ENCODE peak calls at places on chromosomes 2 and 18, in six cellular contexts. One of them, this sample, is unnamed.

GRCh38 chr18:77366725-77367641 is 117.3 kb downstream of the GALR1 start:
- DNase-seq in H1: no peak
- DNase-seq in uterus: peak
- DNase-seq in HL-60: no peak
- DNase-seq in AG04449: no peak
- DNase-seq in tibial artery: no peak
- DNase-seq in this sample: no peak

GRCh38 chr2:181348091-181348837 is 108.9 kb upstream of the ITGA4 start:
- DNase-seq in H1: no peak
- DNase-seq in tibial artery: no peak
- DNase-seq in uterus: no peak
- DNase-seq in AG04449: no peak
- DNase-seq in HL-60: no peak
- DNase-seq in this sample: no peak

GRCh38 chr2:149027602-149028250 is 10.8 kb upstream of the LYPD6B start:
- DNase-seq in tibial artery: no peak
- DNase-seq in AG04449: no peak
- DNase-seq in H1: no peak
- DNase-seq in uterus: no peak
- DNase-seq in HL-60: no peak
- DNase-seq in this sample: no peak

GRCh38 chr18:35343488-35343935 is 708 bp downstream of the ZNF24 start:
- DNase-seq in uterus: no peak
- DNase-seq in H1: no peak
- DNase-seq in HL-60: no peak
- DNase-seq in AG04449: no peak
- DNase-seq in tibial artery: no peak
- DNase-seq in this sample: no peak

GRCh38 chr2:158659483-158659882 is 135.6 kb upstream of the DAPL1 start:
- DNase-seq in HL-60: no peak
- DNase-seq in AG04449: no peak
- DNase-seq in tibial artery: no peak
- DNase-seq in H1: no peak
- DNase-seq in uterus: no peak
- DNase-seq in this sample: no peak

GRCh38 chr2:102442967-102443828 is 20.2 kb downstream of the IL18RAP start:
- DNase-seq in tibial artery: no peak
- DNase-seq in uterus: no peak
- DNase-seq in AG04449: no peak
- DNase-seq in HL-60: peak
- DNase-seq in H1: no peak
- DNase-seq in this sample: no peak

GRCh38 chr2:14081526-14081925 is 551.0 kb upstream of the LRATD1 start:
- DNase-seq in HL-60: no peak
- DNase-seq in tibial artery: no peak
- DNase-seq in H1: no peak
- DNase-seq in AG04449: no peak
- DNase-seq in uterus: no peak
- DNase-seq in this sample: no peak

GRCh38 chr2:120737802-120738516 is 2.3 kb downstream of the GLI2 start:
- DNase-seq in H1: no peak
- DNase-seq in AG04449: no peak
- DNase-seq in uterus: no peak
- DNase-seq in tibial artery: peak
- DNase-seq in HL-60: no peak
- DNase-seq in this sample: no peak

GRCh38 chr2:52895726-52896340 is 871.8 kb upstream of the CHAC2 start:
- DNase-seq in H1: no peak
- DNase-seq in HL-60: no peak
- DNase-seq in tibial artery: no peak
- DNase-seq in uterus: no peak
- DNase-seq in AG04449: no peak
- DNase-seq in this sample: no peak

GRCh38 chr18:304887-305529 is 37.2 kb upstream of the THOC1 start:
- DNase-seq in HL-60: no peak
- DNase-seq in tibial artery: no peak
- DNase-seq in AG04449: no peak
- DNase-seq in uterus: no peak
- DNase-seq in H1: no peak
- DNase-seq in this sample: no peak

GRCh38 chr2:17148298-17149228 is 369.7 kb downstream of the RAD51AP2 start:
- DNase-seq in AG04449: no peak
- DNase-seq in HL-60: peak
- DNase-seq in tibial artery: no peak
- DNase-seq in H1: peak
- DNase-seq in uterus: no peak
- DNase-seq in this sample: no peak

GRCh38 chr2:111694690-111695089 is 189.3 kb downstream of the ANAPC1 start:
- DNase-seq in HL-60: no peak
- DNase-seq in AG04449: no peak
- DNase-seq in uterus: no peak
- DNase-seq in H1: no peak
- DNase-seq in tibial artery: peak
- DNase-seq in this sample: no peak

GRCh38 chr2:887639-888038 is 63.0 kb upstream of the SNTG2 start:
- DNase-seq in H1: no peak
- DNase-seq in tibial artery: no peak
- DNase-seq in HL-60: no peak
- DNase-seq in AG04449: no peak
- DNase-seq in uterus: no peak
- DNase-seq in this sample: no peak

GRCh38 chr2:52658598-52658997 is 1109.0 kb upstream of the CHAC2 start:
- DNase-seq in tibial artery: no peak
- DNase-seq in H1: no peak
- DNase-seq in AG04449: peak
- DNase-seq in uterus: no peak
- DNase-seq in HL-60: no peak
- DNase-seq in this sample: no peak

GRCh38 chr2:9939587-9940485 is 11.7 kb upstream of the GRHL1 start:
- DNase-seq in HL-60: no peak
- DNase-seq in tibial artery: no peak
- DNase-seq in H1: no peak
- DNase-seq in uterus: no peak
- DNase-seq in AG04449: no peak
- DNase-seq in this sample: no peak

GRCh38 chr2:195406886-195407603 is 250.0 kb upstream of the SLC39A10 start:
- DNase-seq in HL-60: no peak
- DNase-seq in uterus: no peak
- DNase-seq in AG04449: no peak
- DNase-seq in H1: no peak
- DNase-seq in tibial artery: no peak
- DNase-seq in this sample: no peak

GRCh38 chr18:58321986-58322385 is 278.0 kb downstream of the NEDD4L start:
- DNase-seq in H1: no peak
- DNase-seq in uterus: peak
- DNase-seq in tibial artery: peak
- DNase-seq in HL-60: peak
- DNase-seq in AG04449: no peak
- DNase-seq in this sample: peak

GRCh38 chr2:10525573-10526265 is 77.6 kb upstream of the ODC1 start:
- DNase-seq in uterus: no peak
- DNase-seq in tibial artery: peak
- DNase-seq in AG04449: no peak
- DNase-seq in H1: no peak
- DNase-seq in HL-60: no peak
- DNase-seq in this sample: no peak

GRCh38 chr18:50097702-50098101 is 97.2 kb downstream of the MYO5B start:
- DNase-seq in H1: no peak
- DNase-seq in tibial artery: no peak
- DNase-seq in AG04449: no peak
- DNase-seq in uterus: no peak
- DNase-seq in HL-60: no peak
- DNase-seq in this sample: no peak

GRCh38 chr18:54222922-54223567 is 1.4 kb downstream of the MBD2 start:
- DNase-seq in HL-60: peak
- DNase-seq in AG04449: no peak
- DNase-seq in uterus: no peak
- DNase-seq in H1: no peak
- DNase-seq in tibial artery: no peak
- DNase-seq in this sample: no peak

GRCh38 chr2:127606594-127607398 is 39.2 kb upstream of the GPR17 start:
- DNase-seq in H1: no peak
- DNase-seq in HL-60: no peak
- DNase-seq in AG04449: no peak
- DNase-seq in tibial artery: no peak
- DNase-seq in uterus: no peak
- DNase-seq in this sample: no peak

GRCh38 chr18:29191263-29191662 is 1014.3 kb upstream of the CDH2 start:
- DNase-seq in H1: no peak
- DNase-seq in tibial artery: no peak
- DNase-seq in HL-60: no peak
- DNase-seq in AG04449: no peak
- DNase-seq in uterus: no peak
- DNase-seq in this sample: no peak

GRCh38 chr2:8511868-8512612 is 169.8 kb upstream of the ID2 start:
- DNase-seq in AG04449: peak
- DNase-seq in tibial artery: no peak
- DNase-seq in HL-60: no peak
- DNase-seq in uterus: no peak
- DNase-seq in H1: no peak
- DNase-seq in this sample: no peak

GRCh38 chr2:217530399-217531100 is 472.2 kb downstream of the TNS1 start:
- DNase-seq in AG04449: no peak
- DNase-seq in uterus: peak
- DNase-seq in H1: no peak
- DNase-seq in tibial artery: no peak
- DNase-seq in HL-60: no peak
- DNase-seq in this sample: peak

GRCh38 chr2:219314804-219315468 is 5.7 kb upstream of the PTPRN start:
- DNase-seq in tibial artery: peak
- DNase-seq in HL-60: no peak
- DNase-seq in uterus: no peak
- DNase-seq in AG04449: no peak
- DNase-seq in H1: no peak
- DNase-seq in this sample: no peak

GRCh38 chr2:37575780-37576179 is 95.7 kb downstream of the CDC42EP3 start:
- DNase-seq in HL-60: peak
- DNase-seq in H1: no peak
- DNase-seq in uterus: no peak
- DNase-seq in tibial artery: no peak
- DNase-seq in AG04449: no peak
- DNase-seq in this sample: no peak

GRCh38 chr2:120254178-120254577 is 1.5 kb downstream of the RALB start:
- DNase-seq in uterus: no peak
- DNase-seq in tibial artery: no peak
- DNase-seq in H1: no peak
- DNase-seq in AG04449: no peak
- DNase-seq in HL-60: no peak
- DNase-seq in this sample: no peak

GRCh38 chr2:177396630-177397460 is 4.3 kb downstream of the AGPS start:
- DNase-seq in HL-60: no peak
- DNase-seq in uterus: no peak
- DNase-seq in H1: no peak
- DNase-seq in tibial artery: no peak
- DNase-seq in AG04449: peak
- DNase-seq in this sample: no peak

GRCh38 chr2:49335546-49335945 is 181.2 kb upstream of the FSHR start:
- DNase-seq in H1: no peak
- DNase-seq in uterus: no peak
- DNase-seq in AG04449: no peak
- DNase-seq in tibial artery: no peak
- DNase-seq in HL-60: no peak
- DNase-seq in this sample: no peak

DNA sequence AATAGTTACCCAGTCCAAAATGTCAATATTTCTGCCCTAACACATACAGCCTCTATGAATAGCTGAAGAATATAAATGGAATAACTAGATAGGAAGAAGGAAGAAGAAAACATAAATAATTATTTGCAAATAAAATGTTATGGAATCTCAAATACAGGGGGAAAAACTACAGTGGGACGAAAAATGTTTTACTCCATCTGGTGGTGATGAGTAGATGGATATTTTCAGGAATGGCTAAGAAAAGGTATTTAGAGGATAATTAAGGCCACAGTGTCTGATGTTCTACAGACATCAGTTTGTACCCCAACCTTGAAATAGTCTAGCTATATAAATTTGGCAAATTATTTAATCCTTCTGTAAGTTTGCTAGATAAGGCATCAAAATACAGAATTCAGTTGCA is 178.1 kb upstream of the FSHR start:
- DNase-seq in HL-60: no peak
- DNase-seq in tibial artery: no peak
- DNase-seq in H1: no peak
- DNase-seq in AG04449: no peak
- DNase-seq in uterus: no peak
- DNase-seq in this sample: no peak
- TF ChIP-seq CTCF in HL-60: no peak
- TF ChIP-seq CTCF in tibial artery: no peak
- TF ChIP-seq CTCF in H1: no peak
- TF ChIP-seq CTCF in AG04449: no peak
- TF ChIP-seq CTCF in uterus: no peak
- TF ChIP-seq CTCF in this sample: peak

DNA sequence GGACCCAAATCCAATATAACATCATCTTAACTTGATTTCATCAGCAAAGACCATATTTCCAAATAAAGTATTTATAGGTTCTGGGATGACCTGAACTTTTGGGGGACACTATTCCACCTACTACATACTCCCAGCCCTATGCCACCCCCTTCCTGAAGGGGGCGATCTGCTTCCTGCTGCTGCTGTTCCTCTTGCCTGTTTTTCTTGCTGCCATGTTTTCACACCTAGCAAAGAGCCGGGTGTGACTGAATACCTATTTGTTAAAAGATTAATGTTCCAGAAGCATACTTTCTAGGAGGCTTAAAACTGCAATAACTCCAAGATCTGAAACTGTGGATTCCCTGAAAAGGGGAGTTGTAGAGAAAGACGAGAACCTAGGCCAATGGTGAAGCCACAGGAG is 89.7 kb downstream of the ICOS start:
- DNase-seq in H1: no peak
- DNase-seq in HL-60: no peak
- DNase-seq in tibial artery: no peak
- DNase-seq in AG04449: no peak
- DNase-seq in uterus: no peak
- DNase-seq in this sample: no peak
- TF ChIP-seq CTCF in H1: peak
- TF ChIP-seq CTCF in HL-60: peak
- TF ChIP-seq CTCF in tibial artery: no peak
- TF ChIP-seq CTCF in AG04449: no peak
- TF ChIP-seq CTCF in uterus: no peak
- TF ChIP-seq CTCF in this sample: no peak

GRCh38 chr18:21192308-21192624 is 49.8 kb upstream of the GREB1L start:
- DNase-seq in uterus: no peak
- DNase-seq in AG04449: no peak
- DNase-seq in tibial artery: no peak
- DNase-seq in H1: no peak
- DNase-seq in HL-60: no peak
- DNase-seq in this sample: no peak
- TF ChIP-seq CTCF in uterus: no peak
- TF ChIP-seq CTCF in AG04449: no peak
- TF ChIP-seq CTCF in tibial artery: no peak
- TF ChIP-seq CTCF in H1: no peak
- TF ChIP-seq CTCF in HL-60: no peak
- TF ChIP-seq CTCF in this sample: no peak

DNA sequence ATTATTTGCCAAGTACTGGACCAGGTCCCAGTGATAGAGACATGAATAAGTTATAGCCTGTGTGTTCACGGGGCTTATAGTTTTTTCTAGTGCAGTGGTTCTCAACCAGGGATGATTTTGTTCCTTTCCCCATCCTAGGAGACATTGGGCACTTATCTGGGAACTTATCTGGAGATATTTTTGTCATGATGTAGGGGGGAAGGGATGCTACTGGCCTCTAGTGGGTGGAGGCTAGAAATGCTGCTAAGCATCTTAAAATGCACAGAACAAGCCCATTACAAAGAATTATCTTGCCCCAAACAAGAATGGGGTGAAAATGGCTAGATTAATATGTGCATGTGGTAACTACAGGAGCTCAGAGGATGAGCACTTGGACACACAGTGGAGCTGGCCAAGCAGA is 75.2 kb downstream of the KLHL29 start:
- DNase-seq in HL-60: no peak
- DNase-seq in tibial artery: no peak
- DNase-seq in H1: no peak
- DNase-seq in uterus: no peak
- DNase-seq in AG04449: no peak
- DNase-seq in this sample: no peak
- TF ChIP-seq CTCF in HL-60: peak
- TF ChIP-seq CTCF in tibial artery: peak
- TF ChIP-seq CTCF in H1: peak
- TF ChIP-seq CTCF in uterus: no peak
- TF ChIP-seq CTCF in AG04449: peak
- TF ChIP-seq CTCF in this sample: peak

This sample was measured in left ventricle myocardium inferior.